ENCODE peak calls at places on chromosomes 13 and 19, in seven cellular contexts. G, D, K, P, Q, V and L are unnamed samples.

GRCh38 chr13:53445682-53446081 is 417.1 kb downstream of the OLFM4 start:
- DNase-seq in V (no peak), P (no peak), K (no peak), Q (no peak), G (no peak), D (no peak), L (no peak)

GRCh38 chr13:28622286-28622685 is 36.6 kb upstream of the POMP start:
- DNase-seq in D (no peak), V (no peak), K (no peak), Q (no peak), P (no peak), G (no peak), L (peak)

GRCh38 chr19:23957660-23958281 is 43.1 kb downstream of the ZNF726 start:
- DNase-seq in Q (peak), G (no peak), V (no peak), P (no peak), D (no peak), K (no peak), L (no peak)

GRCh38 chr13:109600078-109600477 is 186.3 kb downstream of the IRS2 start:
- DNase-seq in G (no peak), P (no peak), V (no peak), K (no peak), Q (no peak), D (no peak), L (no peak)

GRCh38 chr13:50801087-50801931 is 42.2 kb downstream of the DLEU7 start:
- DNase-seq in D (peak), G (peak), P (peak), K (peak), V (peak), Q (peak), L (peak)

GRCh38 chr13:67224148-67224846 is 5.8 kb downstream of the PCDH9 start:
- DNase-seq in G (peak), K (peak), D (peak), V (no peak), Q (peak), P (no peak), L (peak)

GRCh38 chr19:17296278-17296677 is 6.9 kb downstream of the ABHD8 start:
- DNase-seq in G (peak), Q (no peak), P (no peak), K (no peak), V (no peak), D (peak), L (peak)

GRCh38 chr13:110713981-110714797 is 689 bp downstream of the ING1 start:
- DNase-seq in K (peak), P (peak), Q (no peak), G (no peak), V (no peak), D (peak), L (peak)

GRCh38 chr13:36981156-36981743 is 17.9 kb downstream of the ALG5 start:
- DNase-seq in D (peak), K (peak), P (no peak), Q (no peak), G (no peak), V (no peak), L (peak)

GRCh38 chr13:44764334-44764733 is 188.2 kb upstream of the TSC22D1 start:
- DNase-seq in P (no peak), G (no peak), Q (no peak), K (no peak), D (no peak), V (no peak), L (peak)

GRCh38 chr13:27924529-27925141 is 4.8 kb downstream of the PDX1 start:
- DNase-seq in V (no peak), Q (no peak), D (no peak), P (peak), G (no peak), K (no peak), L (no peak)

GRCh38 chr13:47114030-47114429 is 217.2 kb upstream of the HTR2A start:
- DNase-seq in D (no peak), Q (no peak), G (no peak), P (no peak), K (no peak), V (no peak), L (no peak)

GRCh38 chr13:22561581-22561980 is 619.2 kb upstream of the SGCG start:
- DNase-seq in D (no peak), V (no peak), G (no peak), P (no peak), K (no peak), Q (no peak), L (no peak)

GRCh38 chr13:49225358-49226042 is 5.4 kb downstream of the MLNR start:
- DNase-seq in V (no peak), D (no peak), K (no peak), P (no peak), G (no peak), Q (no peak), L (peak)

GRCh38 chr19:45598267-45599011 is 3.6 kb downstream of the GPR4 start:
- DNase-seq in D (peak), G (no peak), Q (no peak), V (no peak), K (no peak), P (no peak), L (peak)
- H3K4me3 ChIP-seq in D (no peak), G (peak), Q (no peak), V (no peak), K (no peak), P (peak), L (no peak)

DNA sequence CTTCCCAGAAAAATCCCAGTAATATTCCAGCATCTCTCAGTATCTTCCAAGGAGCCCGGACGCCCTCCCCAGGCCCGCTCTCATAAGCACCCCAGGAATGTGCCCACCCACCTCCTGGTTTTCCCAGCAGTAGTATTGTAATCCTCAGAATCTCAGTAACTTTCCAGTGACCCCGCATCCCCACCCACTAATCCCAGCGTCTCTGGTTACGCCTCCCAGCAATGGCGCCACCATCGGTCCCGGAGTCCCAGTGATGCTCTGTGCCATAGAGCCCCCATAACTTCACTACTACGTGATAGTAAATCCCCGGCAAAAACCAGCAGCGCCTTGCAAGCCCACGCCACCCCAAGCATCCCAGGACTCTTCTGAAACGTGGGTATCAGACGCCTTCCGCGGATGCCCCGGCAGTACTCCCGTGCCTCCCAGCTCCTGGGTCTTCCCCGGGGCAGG is 961 bp upstream of the PNPLA6 start:
- DNase-seq in P (peak), Q (no peak), K (peak), V (no peak), G (peak), D (peak), L (peak)
- TF ChIP-seq MAX in P (no peak), Q (no peak), K (no peak), V (no peak), G (no peak), D (no peak), L (no peak)

GRCh38 chr13:94480672-94481145 is 1.2 kb upstream of the DCT start:
- DNase-seq in G (no peak), K (no peak), V (no peak), D (no peak), Q (no peak), P (no peak), L (peak)

GRCh38 chr13:94478913-94479312 is 569 bp downstream of the DCT start:
- DNase-seq in K (no peak), G (no peak), D (no peak), Q (no peak), V (no peak), P (no peak), L (no peak)

GRCh38 chr13:94483970-94484369 is 4.5 kb upstream of the DCT start:
- DNase-seq in V (no peak), G (no peak), P (no peak), Q (no peak), D (no peak), K (no peak), L (no peak)

GRCh38 chr13:94479559-94480095 is at the start of gene DCT:
- DNase-seq in G (no peak), K (no peak), Q (no peak), P (no peak), V (no peak), D (no peak), L (no peak)

GRCh38 chr13:94481966-94482365 is 2.5 kb upstream of the DCT start:
- DNase-seq in D (no peak), K (no peak), Q (no peak), V (no peak), P (no peak), G (peak), L (no peak)
- TF ChIP-seq POLR2A in D (no peak), K (no peak), Q (no peak), V (no peak), P (no peak), G (no peak), L (no peak)

GRCh38 chr19:32296694-32297093 is 48.7 kb upstream of the ZNF507 start:
- DNase-seq in G (no peak), D (no peak), P (no peak), K (no peak), V (no peak), Q (no peak), L (no peak)

GRCh38 chr19:32289566-32290210 is 55.7 kb upstream of the ZNF507 start:
- DNase-seq in G (no peak), K (no peak), P (no peak), V (no peak), Q (no peak), D (no peak), L (peak)

GRCh38 chr19:32291876-32292275 is 53.5 kb upstream of the ZNF507 start:
- DNase-seq in P (no peak), G (no peak), Q (no peak), V (no peak), K (no peak), D (no peak), L (no peak)

DNA sequence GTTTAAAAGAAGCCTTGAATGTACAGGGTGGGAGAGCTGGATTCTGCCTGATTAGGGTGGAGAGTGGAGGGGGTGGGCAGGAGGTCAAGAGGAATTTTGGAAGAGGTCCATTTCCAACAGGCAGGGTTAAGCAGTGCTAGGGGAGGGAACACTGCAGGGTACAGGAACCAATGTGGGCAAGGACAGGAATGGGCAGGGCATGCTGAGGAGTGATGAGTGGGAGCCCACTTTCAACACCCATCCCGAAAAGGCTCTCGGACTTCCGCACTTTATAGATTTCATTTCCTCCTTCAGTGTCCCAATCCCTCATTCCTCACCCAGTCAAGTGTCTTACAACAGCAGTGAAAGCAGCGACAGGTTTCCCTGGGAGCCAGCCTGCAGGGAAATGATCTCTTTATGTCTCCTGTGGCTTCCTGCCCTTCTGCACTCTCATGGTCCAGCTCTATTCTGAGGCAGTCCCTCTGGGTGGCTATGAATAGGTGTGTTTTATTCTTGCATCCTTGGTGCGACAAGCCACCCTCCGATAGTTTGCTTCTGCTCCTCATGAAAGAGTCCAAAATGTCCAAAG is 50.5 kb upstream of the ZNF507 start:
- DNase-seq in D (no peak), Q (no peak), P (no peak), G (no peak), V (no peak), K (no peak), L (no peak)
- H3K4me3 ChIP-seq in D (no peak), Q (no peak), P (no peak), G (no peak), V (no peak), K (no peak), L (no peak)

GRCh38 chr13:75375329-75375728 is 106.6 kb downstream of the TBC1D4 start:
- DNase-seq in K (no peak), G (no peak), V (no peak), P (no peak), D (no peak), Q (no peak), L (no peak)

GRCh38 chr13:75371223-75371622 is 110.7 kb downstream of the TBC1D4 start:
- DNase-seq in Q (no peak), V (no peak), P (no peak), K (no peak), D (no peak), G (no peak), L (no peak)

GRCh38 chr13:75372517-75372916 is 109.5 kb downstream of the TBC1D4 start:
- DNase-seq in K (peak), D (peak), G (peak), Q (no peak), V (no peak), P (no peak), L (peak)

GRCh38 chr13:75373988-75374387 is 108.0 kb downstream of the TBC1D4 start:
- DNase-seq in K (no peak), P (no peak), D (no peak), V (no peak), G (no peak), Q (no peak), L (no peak)

DNA sequence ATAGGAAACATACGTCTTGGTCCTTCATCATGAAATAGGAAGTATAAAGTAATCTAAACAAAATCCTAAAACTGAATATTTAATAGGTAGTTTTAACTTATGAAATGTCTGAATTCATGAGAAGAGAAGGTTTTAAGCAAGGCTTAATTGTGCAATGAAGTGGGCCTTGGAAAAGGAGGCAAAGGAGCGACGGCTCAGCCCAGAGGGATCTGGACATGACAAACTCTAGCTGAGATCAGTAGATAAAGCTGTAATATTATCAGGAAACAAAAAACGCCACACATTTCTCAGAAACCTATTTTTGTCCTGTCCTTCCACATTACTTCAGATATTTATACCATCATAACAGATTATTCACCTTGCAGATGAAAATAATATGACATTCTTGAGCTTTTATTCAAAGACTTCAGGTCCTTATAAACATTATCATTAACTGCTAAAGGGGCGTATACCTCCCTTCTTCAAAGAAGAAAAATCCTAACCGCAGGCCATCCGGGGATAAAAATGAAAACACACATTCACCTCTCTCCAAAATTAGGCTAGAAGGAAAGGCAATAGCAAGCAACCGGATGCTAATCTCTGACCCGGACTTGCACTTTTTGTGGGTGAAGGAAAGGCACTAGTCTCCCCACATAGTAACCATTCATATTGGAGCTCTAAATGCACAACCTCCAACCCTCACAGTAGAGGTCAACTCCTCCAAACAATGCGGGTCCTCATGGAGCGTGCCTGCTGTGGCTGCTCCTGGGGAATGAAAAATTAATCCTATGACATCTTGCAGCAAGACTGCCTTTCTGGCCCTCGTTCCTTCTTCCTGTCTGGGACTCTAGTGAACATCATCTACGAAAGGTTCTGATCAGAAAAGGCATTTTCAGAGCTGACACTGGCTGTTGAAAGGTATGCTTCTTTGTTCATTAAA is 108.8 kb downstream of the TBC1D4 start:
- DNase-seq in G (no peak), V (no peak), K (peak), Q (no peak), D (no peak), P (no peak), L (no peak)
- TF ChIP-seq MAX in G (no peak), V (no peak), K (no peak), Q (no peak), D (no peak), P (no peak), L (no peak)

GRCh38 chr19:36418287-36419001 is at the start of gene ZFP82:
- DNase-seq in G (peak), P (peak), V (peak), Q (no peak), K (peak), D (peak), L (no peak)
- TF ChIP-seq POLR2A in G (peak), P (peak), V (peak), Q (no peak), K (peak), D (peak), L (no peak)

GRCh38 chr13:99303863-99304521 is 3.2 kb downstream of the GPR183 start:
- DNase-seq in G (no peak), D (no peak), V (no peak), P (no peak), Q (no peak), K (no peak), L (peak)

GRCh38 chr13:99301913-99302636 is 5.1 kb downstream of the GPR183 start:
- DNase-seq in Q (no peak), V (no peak), P (no peak), K (no peak), D (no peak), G (no peak), L (no peak)

GRCh38 chr13:99302637-99303505 is 4.3 kb downstream of the GPR183 start:
- DNase-seq in Q (no peak), P (no peak), K (no peak), V (no peak), G (no peak), D (no peak), L (no peak)

GRCh38 chr13:99305180-99305965 is 1.8 kb downstream of the GPR183 start:
- DNase-seq in D (no peak), G (no peak), P (no peak), Q (no peak), K (peak), V (no peak), L (no peak)

DNA sequence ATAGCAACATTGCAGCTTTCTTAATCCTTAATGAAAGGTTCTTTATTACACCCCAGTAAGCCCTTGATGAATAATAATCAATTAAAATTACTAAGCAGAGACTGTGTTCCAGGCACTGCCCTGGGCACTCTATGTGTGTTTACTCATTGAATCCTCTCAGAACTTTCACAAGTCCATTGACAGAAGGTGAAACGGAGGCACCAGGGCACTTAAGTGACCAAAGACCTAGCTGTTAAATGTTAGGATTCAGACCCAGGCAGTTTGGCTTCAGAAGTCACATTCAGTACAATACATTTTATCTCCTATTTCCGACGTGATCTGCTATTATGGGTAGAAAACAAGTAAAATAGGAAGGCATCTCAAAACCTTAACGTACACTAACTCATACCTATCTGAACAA is 2.7 kb downstream of the GPR183 start:
- DNase-seq in G (no peak), Q (no peak), D (no peak), P (no peak), V (no peak), K (no peak), L (no peak)
- H3K4me3 ChIP-seq in G (no peak), Q (no peak), D (no peak), P (no peak), V (peak), K (no peak), L (no peak)

DNA sequence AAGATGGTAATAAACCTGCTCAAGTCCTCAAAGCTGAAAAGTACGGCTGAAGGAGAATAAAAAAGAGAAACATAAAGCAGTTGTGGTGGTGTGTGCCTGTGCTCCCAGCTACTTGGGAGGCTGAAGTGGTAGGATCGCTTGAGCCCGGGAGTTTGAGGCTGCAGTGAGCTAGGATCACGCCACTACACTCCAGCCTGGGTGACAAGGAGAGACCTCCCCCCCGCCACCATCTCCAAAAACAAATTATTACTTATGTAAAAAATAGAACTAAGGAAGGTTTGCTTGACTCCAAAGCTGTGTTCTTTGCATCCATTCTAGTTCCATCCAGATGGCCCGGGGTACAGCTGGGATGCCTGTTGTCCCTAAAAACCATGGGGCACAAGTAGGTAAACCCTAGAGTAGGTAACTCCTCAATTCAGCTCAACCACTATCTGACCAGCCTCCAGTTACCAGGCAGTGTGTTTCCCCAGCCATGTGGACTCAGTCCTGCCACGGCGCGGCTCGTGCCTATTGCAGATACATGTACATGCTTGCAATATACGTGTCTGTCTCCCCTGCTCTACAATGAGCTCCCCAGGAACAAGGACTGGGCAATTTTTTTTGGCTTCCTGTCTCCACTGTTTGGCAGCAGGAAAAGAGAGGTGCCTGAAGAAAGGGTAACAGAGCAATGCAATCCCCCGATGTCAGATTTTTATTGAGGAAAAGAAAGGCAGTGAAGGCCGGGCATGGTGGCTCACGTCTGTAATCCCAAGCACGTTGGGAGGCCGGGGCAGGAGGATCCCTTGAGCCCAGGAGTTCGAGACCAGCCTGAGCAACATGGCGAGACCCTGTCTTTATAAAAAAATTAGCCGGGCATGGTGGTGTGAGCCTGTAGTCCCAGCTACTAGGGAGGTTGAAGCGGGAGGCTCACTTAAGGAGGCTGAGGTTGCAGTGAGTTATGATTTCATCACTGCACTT is 101.3 kb downstream of the GNG7 start:
- DNase-seq in P (no peak), D (no peak), V (no peak), Q (no peak), G (no peak), K (no peak), L (no peak)
- TF ChIP-seq MAX in P (no peak), D (no peak), V (no peak), Q (no peak), G (no peak), K (no peak), L (no peak)